ENCODE peak calls at places on chromosome 6, in four cellular contexts. One of them, this sample, is unnamed. For H3K4me1, the result is how much of the 10 kb centered on the place peaks cover.

GRCh38 chr6:31922942-31923341 is 4.6 kb upstream of the C2 start:
- DNase-seq in HCT116: peak
- DNase-seq in upper lobe of right lung: no peak
- DNase-seq in fibroblast of lung: no peak
- DNase-seq in this sample: no peak

GRCh38 chr6:4348462-4349112 is 213.2 kb upstream of the ECI2 start:
- DNase-seq in HCT116: no peak
- DNase-seq in fibroblast of lung: peak
- DNase-seq in upper lobe of right lung: no peak
- DNase-seq in this sample: no peak

GRCh38 chr6:125094563-125094962 is 59.0 kb upstream of the TPD52L1 start:
- DNase-seq in HCT116: no peak
- DNase-seq in upper lobe of right lung: no peak
- DNase-seq in fibroblast of lung: peak
- DNase-seq in this sample: no peak

GRCh38 chr6:147633191-147633590 is 124.7 kb downstream of the SAMD5 start:
- DNase-seq in HCT116: no peak
- DNase-seq in fibroblast of lung: no peak
- DNase-seq in upper lobe of right lung: no peak
- DNase-seq in this sample: no peak

GRCh38 chr6:113362542-113363430 is 494.4 kb upstream of the MARCKS start:
- DNase-seq in HCT116: no peak
- DNase-seq in upper lobe of right lung: no peak
- DNase-seq in fibroblast of lung: no peak
- DNase-seq in this sample: no peak

GRCh38 chr6:105587349-105588115 is 184.7 kb upstream of the PREP start:
- DNase-seq in fibroblast of lung: no peak
- DNase-seq in HCT116: no peak
- DNase-seq in upper lobe of right lung: no peak
- DNase-seq in this sample: no peak

GRCh38 chr6:19669206-19669605 is 168.0 kb upstream of the ID4 start:
- DNase-seq in HCT116: no peak
- DNase-seq in fibroblast of lung: no peak
- DNase-seq in upper lobe of right lung: no peak
- DNase-seq in this sample: no peak

GRCh38 chr6:141077355-141078333 is 1055.1 kb upstream of the GJE1 start:
- DNase-seq in HCT116: peak
- DNase-seq in upper lobe of right lung: no peak
- DNase-seq in fibroblast of lung: no peak
- DNase-seq in this sample: no peak

GRCh38 chr6:83536034-83536646 is 23.8 kb downstream of the PRSS35 start:
- DNase-seq in HCT116: peak
- DNase-seq in upper lobe of right lung: no peak
- DNase-seq in fibroblast of lung: peak
- DNase-seq in this sample: no peak

GRCh38 chr6:160368670-160369069 is 20.5 kb downstream of the SLC22A3 start:
- DNase-seq in HCT116: no peak
- DNase-seq in fibroblast of lung: no peak
- DNase-seq in upper lobe of right lung: no peak
- DNase-seq in this sample: no peak

GRCh38 chr6:35427851-35428321 is 24.3 kb upstream of the FANCE start:
- DNase-seq in upper lobe of right lung: no peak
- DNase-seq in HCT116: no peak
- DNase-seq in fibroblast of lung: peak
- DNase-seq in this sample: no peak

GRCh38 chr6:71544028-71544427 is 255.4 kb downstream of the OGFRL1 start:
- DNase-seq in HCT116: no peak
- DNase-seq in upper lobe of right lung: no peak
- DNase-seq in fibroblast of lung: no peak
- DNase-seq in this sample: no peak

GRCh38 chr6:2354138-2354491 is 108.7 kb upstream of the GMDS start:
- DNase-seq in fibroblast of lung: no peak
- DNase-seq in upper lobe of right lung: no peak
- DNase-seq in HCT116: no peak
- DNase-seq in this sample: no peak
- TF ChIP-seq CTCF in fibroblast of lung: no peak
- TF ChIP-seq CTCF in upper lobe of right lung: no peak
- TF ChIP-seq CTCF in HCT116: no peak
- TF ChIP-seq CTCF in this sample: no peak

GRCh38 chr6:44080561-44081521 is 46.4 kb downstream of the MRPL14 start:
- DNase-seq in HCT116: no peak
- DNase-seq in fibroblast of lung: no peak
- DNase-seq in upper lobe of right lung: no peak
- DNase-seq in this sample: no peak
- H3K4me1 ChIP-seq in HCT116: under half
- H3K4me1 ChIP-seq in fibroblast of lung: under half
- H3K4me1 ChIP-seq in upper lobe of right lung: under half
- H3K4me1 ChIP-seq in this sample: under half

DNA sequence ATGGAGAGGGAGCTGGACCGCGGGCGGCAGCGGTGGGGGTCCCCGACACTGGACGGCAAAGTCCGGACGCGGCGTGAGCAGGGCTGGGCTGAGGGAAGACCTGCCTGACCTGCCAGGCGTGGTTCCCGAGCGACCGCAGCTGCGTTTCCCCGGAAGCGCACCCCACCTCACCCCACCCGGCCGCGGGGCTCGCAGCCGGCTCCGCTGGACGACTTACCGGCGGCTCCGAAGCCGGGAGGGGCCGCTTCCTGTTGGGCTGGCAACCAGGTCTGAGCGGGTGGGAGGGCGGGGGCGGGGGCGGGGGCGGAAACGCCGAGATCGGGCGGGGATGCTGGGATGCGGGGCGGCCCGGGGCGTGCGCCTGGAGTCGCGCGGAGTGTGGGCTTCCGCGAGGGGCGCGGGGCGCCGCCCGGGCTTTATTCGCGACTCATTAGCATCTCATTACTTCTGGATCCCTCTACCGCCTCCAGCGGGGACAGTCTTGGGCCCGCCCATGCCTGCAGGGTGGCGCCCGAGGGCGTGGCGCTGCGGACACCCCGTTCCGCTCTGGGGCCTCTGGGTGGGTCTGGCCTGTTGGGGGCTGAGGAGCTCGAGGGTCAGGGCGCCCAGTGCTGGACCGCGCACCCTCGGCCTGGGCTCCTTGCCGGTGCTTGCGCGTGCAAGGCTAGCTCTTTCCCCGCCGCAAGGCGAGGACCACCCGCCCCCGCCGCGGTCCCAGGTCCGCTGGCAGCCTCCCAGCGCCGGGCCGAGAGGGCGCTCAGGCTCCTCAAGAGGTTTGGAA is at the start of gene MICAL1:
- DNase-seq in HCT116: no peak
- DNase-seq in upper lobe of right lung: peak
- DNase-seq in fibroblast of lung: peak
- DNase-seq in this sample: no peak
- TF ChIP-seq CTCF in HCT116: peak
- TF ChIP-seq CTCF in upper lobe of right lung: peak
- TF ChIP-seq CTCF in fibroblast of lung: peak
- TF ChIP-seq CTCF in this sample: peak

GRCh38 chr6:158812611-158813010 is 6.6 kb downstream of the EZR start:
- DNase-seq in fibroblast of lung: no peak
- DNase-seq in HCT116: no peak
- DNase-seq in upper lobe of right lung: no peak
- DNase-seq in this sample: no peak

GRCh38 chr6:158815379-158815724 is 3.8 kb downstream of the EZR start:
- DNase-seq in upper lobe of right lung: no peak
- DNase-seq in fibroblast of lung: no peak
- DNase-seq in HCT116: no peak
- DNase-seq in this sample: no peak

GRCh38 chr6:158810149-158811095 is 8.7 kb downstream of the EZR start:
- DNase-seq in upper lobe of right lung: no peak
- DNase-seq in HCT116: no peak
- DNase-seq in fibroblast of lung: no peak
- DNase-seq in this sample: no peak

GRCh38 chr6:158815915-158816314 is 3.3 kb downstream of the EZR start:
- DNase-seq in fibroblast of lung: no peak
- DNase-seq in upper lobe of right lung: no peak
- DNase-seq in HCT116: no peak
- DNase-seq in this sample: no peak

DNA sequence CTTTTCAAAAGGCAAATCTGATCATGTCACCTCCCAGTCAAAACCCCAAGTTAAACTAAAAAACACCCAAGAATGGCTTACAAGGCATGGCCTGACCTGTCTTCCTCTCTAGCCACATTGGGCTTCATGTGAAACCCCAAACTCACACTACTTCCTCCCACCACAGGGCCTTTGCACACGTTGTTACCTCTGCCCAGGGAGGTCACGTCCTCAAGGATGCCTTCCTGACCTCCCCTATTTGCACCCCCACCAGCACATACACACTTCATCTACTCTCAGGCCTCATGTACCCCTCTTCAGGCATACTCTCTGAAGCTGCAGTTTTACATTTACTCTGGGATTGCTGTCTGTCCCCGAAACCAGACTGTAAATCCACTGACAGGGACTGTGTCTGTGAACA is 6.1 kb downstream of the EZR start:
- DNase-seq in HCT116: no peak
- DNase-seq in upper lobe of right lung: no peak
- DNase-seq in fibroblast of lung: no peak
- DNase-seq in this sample: no peak
- H3K4me1 ChIP-seq in HCT116: half or more
- H3K4me1 ChIP-seq in upper lobe of right lung: half or more
- H3K4me1 ChIP-seq in fibroblast of lung: under half
- H3K4me1 ChIP-seq in this sample: under half

GRCh38 chr6:161838306-161839035 is 564.6 kb upstream of the AGPAT4 start:
- DNase-seq in fibroblast of lung: no peak
- DNase-seq in upper lobe of right lung: no peak
- DNase-seq in HCT116: no peak
- DNase-seq in this sample: no peak

GRCh38 chr6:161835426-161836029 is 561.7 kb upstream of the AGPAT4 start:
- DNase-seq in HCT116: no peak
- DNase-seq in fibroblast of lung: peak
- DNase-seq in upper lobe of right lung: no peak
- DNase-seq in this sample: no peak

GRCh38 chr6:161837854-161838253 is 564.0 kb upstream of the AGPAT4 start:
- DNase-seq in fibroblast of lung: peak
- DNase-seq in upper lobe of right lung: no peak
- DNase-seq in HCT116: no peak
- DNase-seq in this sample: no peak

GRCh38 chr6:161837449-161837735 is 563.5 kb upstream of the AGPAT4 start:
- DNase-seq in fibroblast of lung: no peak
- DNase-seq in HCT116: no peak
- DNase-seq in upper lobe of right lung: no peak
- DNase-seq in this sample: no peak

DNA sequence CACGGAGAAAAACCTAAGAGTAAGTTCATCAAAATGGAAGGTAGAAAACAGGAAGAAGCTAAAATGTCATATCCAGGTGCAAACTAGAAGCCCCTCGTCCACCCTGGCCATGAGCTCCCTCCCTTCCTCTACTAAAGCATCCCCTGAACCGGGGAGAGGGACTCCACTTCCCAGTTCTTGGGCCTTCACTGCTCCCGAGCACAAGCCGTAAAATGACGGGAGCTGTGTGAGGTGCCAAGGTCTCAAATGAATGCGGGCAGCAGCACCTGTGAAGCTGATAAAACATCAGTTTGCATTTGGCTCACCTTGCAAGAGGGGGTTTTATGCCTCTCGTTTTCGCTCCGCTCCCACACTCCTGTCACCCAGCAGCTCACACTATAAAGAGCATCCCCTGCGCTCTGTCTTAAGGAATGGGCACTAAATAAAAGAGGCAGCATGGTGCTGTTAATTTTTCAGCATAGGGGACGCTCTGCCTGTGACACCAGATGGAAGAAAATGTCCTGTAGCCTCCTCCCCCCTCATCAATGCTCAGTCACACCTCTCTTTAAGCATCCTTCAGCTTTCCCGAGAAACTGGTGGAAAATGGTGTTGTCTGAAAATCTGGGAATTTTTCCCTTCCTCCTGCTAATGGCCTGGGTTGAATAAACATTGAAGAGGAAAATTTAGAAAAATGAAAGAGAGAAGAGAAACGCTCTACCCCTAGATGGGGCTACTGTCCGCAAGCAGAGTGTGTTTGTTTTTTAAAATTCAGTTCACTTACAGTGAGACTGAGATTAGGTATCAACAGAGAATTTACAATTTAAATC is 563.0 kb upstream of the AGPAT4 start:
- DNase-seq in HCT116: peak
- DNase-seq in upper lobe of right lung: no peak
- DNase-seq in fibroblast of lung: peak
- DNase-seq in this sample: no peak
- TF ChIP-seq CTCF in HCT116: peak
- TF ChIP-seq CTCF in upper lobe of right lung: no peak
- TF ChIP-seq CTCF in fibroblast of lung: peak
- TF ChIP-seq CTCF in this sample: no peak

GRCh38 chr6:15305496-15305895 is 59.6 kb downstream of the JARID2 start:
- DNase-seq in HCT116: no peak
- DNase-seq in upper lobe of right lung: no peak
- DNase-seq in fibroblast of lung: no peak
- DNase-seq in this sample: no peak
- H3K4me1 ChIP-seq in HCT116: under half
- H3K4me1 ChIP-seq in upper lobe of right lung: under half
- H3K4me1 ChIP-seq in fibroblast of lung: under half
- H3K4me1 ChIP-seq in this sample: under half

DNA sequence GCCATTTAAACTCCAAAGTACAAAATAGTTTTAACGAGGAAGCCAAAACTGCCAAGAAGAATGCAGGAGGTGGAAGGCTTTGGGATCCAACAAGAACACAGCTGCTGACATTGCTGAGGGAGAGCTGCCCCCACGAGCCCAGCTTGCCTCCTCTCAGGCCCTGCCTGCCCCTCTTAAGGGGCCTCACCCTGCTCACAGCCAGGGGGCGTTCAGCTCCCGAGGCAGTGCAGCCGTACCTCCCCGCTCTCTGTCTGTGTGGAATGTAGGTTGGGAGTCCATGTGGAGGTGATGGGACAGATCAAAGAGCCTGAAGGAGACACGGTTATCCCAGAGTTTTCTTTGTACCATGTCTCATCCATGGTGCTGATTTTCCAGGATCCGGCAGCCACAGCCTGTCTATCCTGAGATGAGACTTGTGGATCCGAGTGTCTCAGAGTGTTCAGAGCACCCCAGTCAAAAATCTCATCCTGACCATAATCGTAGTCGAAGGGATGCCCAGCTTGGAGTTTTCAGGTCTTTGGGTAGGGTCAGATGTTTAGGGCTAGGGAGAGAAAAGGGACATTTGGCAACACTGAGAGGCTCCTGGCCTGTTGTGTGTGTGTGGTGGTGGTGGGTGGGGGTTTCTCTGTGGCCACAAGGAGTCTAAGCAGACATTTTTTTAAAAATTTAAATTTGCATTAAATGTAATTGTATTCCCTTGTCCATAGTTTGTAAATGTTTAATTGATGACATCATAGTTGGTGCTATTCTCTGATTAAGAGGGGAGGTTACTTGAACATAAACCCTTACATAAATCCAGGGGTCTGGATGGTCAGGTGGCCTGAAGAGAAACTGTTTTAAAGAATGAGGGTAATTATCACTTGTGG is 111.4 kb upstream of the CLDN20 start:
- DNase-seq in HCT116: no peak
- DNase-seq in fibroblast of lung: no peak
- DNase-seq in upper lobe of right lung: no peak
- DNase-seq in this sample: no peak
- TF ChIP-seq CTCF in HCT116: peak
- TF ChIP-seq CTCF in fibroblast of lung: peak
- TF ChIP-seq CTCF in upper lobe of right lung: no peak
- TF ChIP-seq CTCF in this sample: no peak

GRCh38 chr6:116402108-116402507 is 31.4 kb downstream of the DSE start:
- DNase-seq in fibroblast of lung: no peak
- DNase-seq in HCT116: no peak
- DNase-seq in upper lobe of right lung: no peak
- DNase-seq in this sample: no peak
- H3K4me1 ChIP-seq in fibroblast of lung: under half
- H3K4me1 ChIP-seq in HCT116: under half
- H3K4me1 ChIP-seq in upper lobe of right lung: under half
- H3K4me1 ChIP-seq in this sample: under half